ENCODE peak calls at places on chromosomes 7 and 10, in four cellular contexts. T, V, P and Q are unnamed samples.

GRCh38 chr7:3164363-3164762 is 120.7 kb upstream of the CARD11 start:
- DNase-seq in T (no peak), V (no peak), P (no peak), Q (no peak)

GRCh38 chr10:31147220-31147608 is 115.5 kb upstream of the ZNF438 start:
- DNase-seq in T (no peak), V (no peak), P (no peak), Q (no peak)

GRCh38 chr10:1199897-1200721 is 143.9 kb downstream of the WDR37 start:
- DNase-seq in T (no peak), V (no peak), P (no peak), Q (no peak)

GRCh38 chr7:22586101-22586805 is 86.3 kb upstream of the STEAP1B start:
- DNase-seq in T (no peak), V (no peak), P (no peak), Q (no peak)

GRCh38 chr10:129870926-129871660 is 93.0 kb downstream of the EBF3 start:
- DNase-seq in T (no peak), V (no peak), P (no peak), Q (no peak)

GRCh38 chr10:102395677-102396197 is at the start of gene NFKB2:
- DNase-seq in T (no peak), V (no peak), P (no peak), Q (no peak)

GRCh38 chr10:110698782-110699201 is 54.7 kb downstream of the RBM20 start:
- DNase-seq in T (no peak), V (no peak), P (no peak), Q (no peak)

GRCh38 chr10:17836917-17837316 is 27.8 kb downstream of the MRC1 start:
- DNase-seq in T (no peak), V (peak), P (no peak), Q (no peak)

GRCh38 chr10:5292196-5292735 is 72.5 kb upstream of the UCN3 start:
- DNase-seq in T (no peak), V (no peak), P (no peak), Q (no peak)